ENCODE peak calls at places on chromosomes 12 and 14, in ten cellular contexts. X is A549, G is fibroblast of lung, D is fibroblast of the aortic adventitia, I is BE2C, C is AG04449, N is left lung, B is endodermal cell, W is cardiac muscle cell, K is astrocyte of the spinal cord. Z is an unnamed sample.
A peak's percentile ranks its signal among the peaks of the same experiment; 100 is the strongest.

GRCh38 chr12:124752437-124753229 is 111.0 kb downstream of the SCARB1 start:
- DNase-seq in B (no peak), I (no peak), G (peak; percentile 66), W (no peak), N (no peak), D (peak; percentile 71), X (no peak), C (no peak), K (no peak), Z (no peak)

GRCh38 chr14:104106471-104106991 is 21.0 kb downstream of the ASPG start:
- DNase-seq in D (no peak), N (peak; percentile 76), G (no peak), X (no peak), C (no peak), B (peak; percentile 28), K (no peak), W (no peak), I (no peak), Z (no peak)

GRCh38 chr14:77063581-77064289 is 34.3 kb upstream of the CIPC start:
- DNase-seq in N (no peak), X (no peak), D (peak; percentile 65), G (no peak), I (no peak), C (no peak), W (no peak), K (no peak), B (no peak), Z (no peak)

GRCh38 chr12:125228519-125229260 is 163.5 kb downstream of the AACS start:
- DNase-seq in K (no peak), W (no peak), N (no peak), G (no peak), X (peak; percentile 16), B (peak; percentile 80), I (peak; percentile 32), D (no peak), C (no peak), Z (no peak)

GRCh38 chr12:131102991-131103609 is 149.4 kb downstream of the ADGRD1 start:
- DNase-seq in B (peak; percentile 43), N (peak; percentile 65), G (no peak), C (no peak), X (no peak), W (no peak), D (no peak), I (no peak), K (no peak), Z (no peak)

GRCh38 chr14:94397279-94397898 is 9.0 kb upstream of the SERPINA1 start:
- DNase-seq in N (no peak), D (no peak), W (no peak), B (no peak), K (no peak), C (no peak), G (no peak), I (no peak), X (no peak), Z (no peak)

GRCh38 chr14:38828183-38828877 is 274.7 kb downstream of the SEC23A start:
- DNase-seq in G (no peak), C (no peak), D (no peak), N (no peak), K (no peak), W (no peak), B (no peak), I (no peak), X (no peak), Z (no peak)

GRCh38 chr12:94263011-94263786 is 114.8 kb downstream of the PLXNC1 start:
- DNase-seq in D (peak; percentile 5), C (no peak), X (no peak), K (no peak), N (no peak), G (no peak), W (no peak), B (peak; percentile 61), I (peak; percentile 46), Z (no peak)

DNA sequence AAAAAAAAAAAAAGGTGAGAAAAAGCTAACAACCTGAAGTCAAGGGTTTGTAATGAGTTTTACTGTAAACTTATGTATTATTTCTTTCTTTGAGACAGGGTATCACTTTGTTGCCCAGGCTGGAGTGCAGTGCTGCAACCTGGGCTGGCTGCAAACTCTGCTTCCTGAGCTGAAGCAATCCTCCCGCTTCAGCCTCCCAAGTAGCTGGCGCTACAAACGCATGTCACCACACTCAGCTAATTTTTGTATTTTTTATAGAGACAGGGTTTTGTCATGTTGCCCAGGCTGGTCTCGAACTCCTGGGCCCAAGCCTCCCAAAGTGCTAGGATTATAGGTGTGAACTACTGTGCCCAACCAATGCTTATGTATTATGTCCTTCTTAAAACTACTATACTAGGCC is 9.2 kb downstream of the ATF7 start:
- DNase-seq in D (no peak), C (no peak), K (no peak), X (no peak), G (no peak), W (no peak), N (no peak), I (no peak), B (no peak), Z (no peak)
- TF ChIP-seq CTCF in D (no peak), C (no peak), K (no peak), X (no peak), G (no peak), W (no peak), N (no peak), I (no peak), B (no peak), Z (no peak)

GRCh38 chr12:45727994-45728624 is 1.4 kb upstream of the ARID2 start:
- DNase-seq in K (no peak), X (no peak), I (no peak), W (no peak), G (no peak), N (no peak), C (no peak), B (no peak), D (no peak), Z (no peak)

GRCh38 chr12:45730116-45730841 is 773 bp downstream of the ARID2 start:
- DNase-seq in B (peak; percentile 84), G (peak; percentile 48), I (peak; percentile 55), C (no peak), X (peak; percentile 75), N (peak; percentile 87), K (peak; percentile 66), D (peak; percentile 56), W (peak; percentile 74), Z (no peak)

GRCh38 chr12:45727301-45727993 is 2.1 kb upstream of the ARID2 start:
- DNase-seq in G (peak; percentile 99), D (peak; percentile 98), X (peak; percentile 98), I (peak; percentile 97), C (peak; percentile 83), W (peak; percentile 98), N (peak; percentile 98), K (peak; percentile 98), B (peak; percentile 99), Z (peak; percentile 92)

GRCh38 chr12:45729233-45730115 is at the start of gene ARID2:
- DNase-seq in I (peak; percentile 72), C (no peak), B (peak; percentile 89), G (peak; percentile 68), X (peak; percentile 80), K (peak; percentile 73), N (peak; percentile 90), D (peak; percentile 73), W (peak; percentile 77), Z (no peak)

DNA sequence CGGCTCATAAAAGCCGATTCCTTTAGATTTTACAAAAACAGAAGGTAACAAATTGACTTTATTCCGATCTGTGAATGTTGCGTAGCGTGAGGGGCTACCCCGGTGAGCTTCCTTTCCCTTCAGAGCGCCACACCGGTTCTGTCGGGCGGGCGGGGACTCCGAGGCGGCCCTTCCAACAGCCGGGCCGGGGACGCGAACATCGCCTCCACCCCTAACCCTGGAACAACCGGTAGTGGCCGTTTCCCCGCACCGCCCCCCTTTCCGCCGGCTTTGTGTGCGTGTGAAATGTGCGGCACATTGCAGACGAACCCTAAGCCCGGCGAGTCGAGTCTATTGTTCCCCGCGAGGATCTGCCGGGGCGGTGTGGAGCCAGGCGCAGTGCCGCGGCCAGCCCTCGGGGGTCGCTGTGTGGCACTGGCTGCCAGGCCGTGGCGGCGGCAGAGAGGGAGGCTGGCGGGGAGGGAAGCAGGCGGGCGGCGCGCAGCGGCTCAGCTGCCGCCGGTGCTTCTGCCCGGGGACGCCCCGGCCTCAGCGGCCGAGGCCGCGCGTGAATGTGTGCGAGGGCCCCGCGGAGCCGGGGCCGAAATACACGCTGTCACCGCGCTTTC is 777 bp upstream of the ARID2 start:
- DNase-seq in I (peak; percentile 96), G (peak; percentile 97), B (peak; percentile 100), X (peak; percentile 97), D (peak; percentile 97), C (peak; percentile 71), K (peak; percentile 98), W (peak; percentile 97), N (peak; percentile 99), Z (peak; percentile 84)
- H3K4me3 ChIP-seq in I (peak overlapping the region; percentile 96), G (peak overlapping the region; percentile 87), B (peak overlapping the region; percentile 98), X (peak overlapping the region; percentile 62), D (peak overlapping the region; percentile 91), C (peak overlapping the region; percentile 78), K (peak overlapping the region; percentile 87), W (peak overlapping the region; percentile 73), N (peak overlapping the region; percentile 92), Z (peak overlapping the region; percentile 93)

DNA sequence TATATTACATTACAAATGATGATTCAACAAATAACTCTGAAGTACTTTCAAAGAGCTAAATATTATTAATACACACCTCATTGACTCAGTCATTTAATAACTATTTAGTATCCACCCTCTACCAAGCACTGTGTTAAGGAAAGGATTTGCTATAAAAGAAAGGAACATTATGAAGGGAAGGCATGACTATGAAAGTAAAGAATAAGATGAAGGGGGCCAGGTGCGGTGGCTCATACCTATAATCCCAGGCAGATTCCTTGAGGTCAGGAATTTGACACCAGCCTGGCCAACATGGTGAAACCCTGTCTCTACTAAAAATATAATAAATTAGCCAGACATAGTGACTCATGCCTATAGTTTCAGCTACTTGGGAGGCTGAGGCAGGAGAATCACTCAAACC is 107.9 kb downstream of the PLCZ1 start:
- DNase-seq in X (no peak), I (no peak), C (no peak), G (peak; percentile 9), K (peak; percentile 1), W (no peak), N (no peak), D (no peak), B (no peak), Z (no peak)
- TF ChIP-seq CTCF in X (no peak), I (no peak), C (no peak), G (no peak), K (no peak), W (no peak), N (no peak), D (no peak), B (no peak), Z (no peak)

GRCh38 chr12:6226002-6226700 is 26.0 kb downstream of the CD9 start:
- DNase-seq in G (peak; percentile 88), X (no peak), K (peak; percentile 89), B (no peak), N (no peak), I (no peak), W (no peak), C (no peak), D (peak; percentile 98), Z (no peak)

GRCh38 chr12:6223545-6223944 is 23.3 kb downstream of the CD9 start:
- DNase-seq in N (no peak), K (no peak), G (no peak), I (no peak), W (no peak), D (no peak), X (no peak), B (no peak), C (no peak), Z (no peak)

GRCh38 chr12:6224550-6224949 is 24.4 kb downstream of the CD9 start:
- DNase-seq in X (no peak), D (no peak), K (peak; percentile 70), C (no peak), B (no peak), G (peak; percentile 74), N (no peak), W (no peak), I (peak; percentile 55), Z (peak; percentile 62)

GRCh38 chr12:6226701-6227096 is 26.5 kb downstream of the CD9 start:
- DNase-seq in D (no peak), W (no peak), B (no peak), C (no peak), G (no peak), N (peak; percentile 78), X (no peak), I (no peak), K (no peak), Z (no peak)

GRCh38 chr12:6225630-6226001 is 25.4 kb downstream of the CD9 start:
- DNase-seq in C (no peak), X (no peak), I (no peak), W (no peak), N (no peak), K (peak; percentile 39), D (peak; percentile 59), G (peak; percentile 59), B (no peak), Z (no peak)
- H3K4me3 ChIP-seq in C (no peak overlapping the region), X (no peak overlapping the region), I (no peak overlapping the region), W (no peak overlapping the region), N (no peak overlapping the region), K (no peak overlapping the region), D (no peak overlapping the region), G (no peak overlapping the region), B (no peak overlapping the region), Z (no peak overlapping the region)

Z was measured in retinal pigment epithelial cell.